ENCODE peak calls at places on chromosomes 7 and 10, in seven cellular contexts. One of them, this sample, is unnamed.

GRCh38 chr7:138345567-138345966 is 114.5 kb upstream of the TRIM24 start:
- DNase-seq in stimulated activated CD4-positive, alpha-beta T cell treated with anti-CD3 and anti-CD28 coated beads, Interleukin-4, amount 100 ng/mL, for 1 hour: no peak
- DNase-seq in smooth muscle cell of the brain vasculature: no peak
- DNase-seq in substantia nigra: no peak
- DNase-seq in islet precursor cell: no peak
- DNase-seq in GOT3: no peak
- DNase-seq in mammary epithelial cell: no peak
- DNase-seq in this sample: no peak

GRCh38 chr7:92177362-92177761 is 1.6 kb downstream of the LRRD1 start:
- DNase-seq in stimulated activated CD4-positive, alpha-beta T cell treated with anti-CD3 and anti-CD28 coated beads, Interleukin-4, amount 100 ng/mL, for 1 hour: no peak
- DNase-seq in smooth muscle cell of the brain vasculature: no peak
- DNase-seq in substantia nigra: no peak
- DNase-seq in islet precursor cell: peak
- DNase-seq in GOT3: no peak
- DNase-seq in mammary epithelial cell: peak
- DNase-seq in this sample: no peak

GRCh38 chr7:18175801-18176450 is 148.3 kb upstream of the PRPS1L1 start:
- DNase-seq in stimulated activated CD4-positive, alpha-beta T cell treated with anti-CD3 and anti-CD28 coated beads, Interleukin-4, amount 100 ng/mL, for 1 hour: no peak
- DNase-seq in smooth muscle cell of the brain vasculature: no peak
- DNase-seq in substantia nigra: no peak
- DNase-seq in islet precursor cell: no peak
- DNase-seq in GOT3: no peak
- DNase-seq in mammary epithelial cell: no peak
- DNase-seq in this sample: no peak

GRCh38 chr10:16787361-16787791 is 29.8 kb downstream of the RSU1 start:
- DNase-seq in stimulated activated CD4-positive, alpha-beta T cell treated with anti-CD3 and anti-CD28 coated beads, Interleukin-4, amount 100 ng/mL, for 1 hour: peak
- DNase-seq in smooth muscle cell of the brain vasculature: no peak
- DNase-seq in substantia nigra: no peak
- DNase-seq in islet precursor cell: no peak
- DNase-seq in GOT3: no peak
- DNase-seq in mammary epithelial cell: no peak
- DNase-seq in this sample: no peak

GRCh38 chr10:631266-631665 is 58.2 kb downstream of the DIP2C start:
- DNase-seq in stimulated activated CD4-positive, alpha-beta T cell treated with anti-CD3 and anti-CD28 coated beads, Interleukin-4, amount 100 ng/mL, for 1 hour: no peak
- DNase-seq in smooth muscle cell of the brain vasculature: no peak
- DNase-seq in substantia nigra: no peak
- DNase-seq in islet precursor cell: no peak
- DNase-seq in GOT3: no peak
- DNase-seq in mammary epithelial cell: no peak
- DNase-seq in this sample: no peak

GRCh38 chr7:37247881-37248280 is 200.8 kb downstream of the ELMO1 start:
- DNase-seq in stimulated activated CD4-positive, alpha-beta T cell treated with anti-CD3 and anti-CD28 coated beads, Interleukin-4, amount 100 ng/mL, for 1 hour: no peak
- DNase-seq in smooth muscle cell of the brain vasculature: no peak
- DNase-seq in substantia nigra: no peak
- DNase-seq in islet precursor cell: peak
- DNase-seq in GOT3: no peak
- DNase-seq in mammary epithelial cell: peak
- DNase-seq in this sample: no peak

GRCh38 chr10:110425684-110426293 is 71.9 kb upstream of the DUSP5 start:
- DNase-seq in stimulated activated CD4-positive, alpha-beta T cell treated with anti-CD3 and anti-CD28 coated beads, Interleukin-4, amount 100 ng/mL, for 1 hour: peak
- DNase-seq in smooth muscle cell of the brain vasculature: peak
- DNase-seq in substantia nigra: no peak
- DNase-seq in islet precursor cell: no peak
- DNase-seq in GOT3: no peak
- DNase-seq in mammary epithelial cell: peak
- DNase-seq in this sample: no peak

GRCh38 chr10:13707156-13707881 is 120.6 kb downstream of the PRPF18 start:
- DNase-seq in stimulated activated CD4-positive, alpha-beta T cell treated with anti-CD3 and anti-CD28 coated beads, Interleukin-4, amount 100 ng/mL, for 1 hour: peak
- DNase-seq in smooth muscle cell of the brain vasculature: peak
- DNase-seq in substantia nigra: peak
- DNase-seq in islet precursor cell: peak
- DNase-seq in GOT3: peak
- DNase-seq in mammary epithelial cell: peak
- DNase-seq in this sample: peak

GRCh38 chr7:68146970-68147369 is 1150.3 kb downstream of the TYW1 start:
- DNase-seq in stimulated activated CD4-positive, alpha-beta T cell treated with anti-CD3 and anti-CD28 coated beads, Interleukin-4, amount 100 ng/mL, for 1 hour: no peak
- DNase-seq in smooth muscle cell of the brain vasculature: no peak
- DNase-seq in substantia nigra: no peak
- DNase-seq in islet precursor cell: no peak
- DNase-seq in GOT3: no peak
- DNase-seq in mammary epithelial cell: no peak
- DNase-seq in this sample: no peak

GRCh38 chr7:142033154-142033553 is 37.5 kb downstream of the MGAM start:
- DNase-seq in stimulated activated CD4-positive, alpha-beta T cell treated with anti-CD3 and anti-CD28 coated beads, Interleukin-4, amount 100 ng/mL, for 1 hour: no peak
- DNase-seq in smooth muscle cell of the brain vasculature: no peak
- DNase-seq in substantia nigra: no peak
- DNase-seq in islet precursor cell: no peak
- DNase-seq in GOT3: no peak
- DNase-seq in mammary epithelial cell: no peak
- DNase-seq in this sample: no peak

GRCh38 chr10:35079763-35080162 is 10.4 kb downstream of the CUL2 start:
- DNase-seq in stimulated activated CD4-positive, alpha-beta T cell treated with anti-CD3 and anti-CD28 coated beads, Interleukin-4, amount 100 ng/mL, for 1 hour: no peak
- DNase-seq in smooth muscle cell of the brain vasculature: no peak
- DNase-seq in substantia nigra: no peak
- DNase-seq in islet precursor cell: peak
- DNase-seq in GOT3: no peak
- DNase-seq in mammary epithelial cell: peak
- DNase-seq in this sample: no peak

GRCh38 chr10:131631619-131632018 is 269.2 kb upstream of the PPP2R2D start:
- DNase-seq in stimulated activated CD4-positive, alpha-beta T cell treated with anti-CD3 and anti-CD28 coated beads, Interleukin-4, amount 100 ng/mL, for 1 hour: no peak
- DNase-seq in smooth muscle cell of the brain vasculature: no peak
- DNase-seq in substantia nigra: no peak
- DNase-seq in islet precursor cell: no peak
- DNase-seq in GOT3: no peak
- DNase-seq in mammary epithelial cell: no peak
- DNase-seq in this sample: no peak

GRCh38 chr10:103582331-103583123 is 89.0 kb downstream of the NEURL1 start:
- DNase-seq in stimulated activated CD4-positive, alpha-beta T cell treated with anti-CD3 and anti-CD28 coated beads, Interleukin-4, amount 100 ng/mL, for 1 hour: no peak
- DNase-seq in smooth muscle cell of the brain vasculature: no peak
- DNase-seq in substantia nigra: no peak
- DNase-seq in islet precursor cell: no peak
- DNase-seq in GOT3: no peak
- DNase-seq in mammary epithelial cell: no peak
- DNase-seq in this sample: no peak

GRCh38 chr7:7135074-7135473 is 47.3 kb upstream of the C1GALT1 start:
- DNase-seq in stimulated activated CD4-positive, alpha-beta T cell treated with anti-CD3 and anti-CD28 coated beads, Interleukin-4, amount 100 ng/mL, for 1 hour: no peak
- DNase-seq in smooth muscle cell of the brain vasculature: no peak
- DNase-seq in substantia nigra: no peak
- DNase-seq in islet precursor cell: no peak
- DNase-seq in GOT3: no peak
- DNase-seq in mammary epithelial cell: no peak
- DNase-seq in this sample: no peak

GRCh38 chr10:103717341-103718246 is 137.8 kb downstream of the SH3PXD2A start:
- DNase-seq in stimulated activated CD4-positive, alpha-beta T cell treated with anti-CD3 and anti-CD28 coated beads, Interleukin-4, amount 100 ng/mL, for 1 hour: no peak
- DNase-seq in smooth muscle cell of the brain vasculature: no peak
- DNase-seq in substantia nigra: no peak
- DNase-seq in islet precursor cell: peak
- DNase-seq in GOT3: no peak
- DNase-seq in mammary epithelial cell: peak
- DNase-seq in this sample: no peak

GRCh38 chr7:108415821-108416536 is 40.3 kb downstream of the NRCAM start:
- DNase-seq in stimulated activated CD4-positive, alpha-beta T cell treated with anti-CD3 and anti-CD28 coated beads, Interleukin-4, amount 100 ng/mL, for 1 hour: no peak
- DNase-seq in smooth muscle cell of the brain vasculature: no peak
- DNase-seq in substantia nigra: no peak
- DNase-seq in islet precursor cell: no peak
- DNase-seq in GOT3: peak
- DNase-seq in mammary epithelial cell: peak
- DNase-seq in this sample: peak

GRCh38 chr10:44263771-44264170 is 121.1 kb downstream of the CXCL12 start:
- DNase-seq in stimulated activated CD4-positive, alpha-beta T cell treated with anti-CD3 and anti-CD28 coated beads, Interleukin-4, amount 100 ng/mL, for 1 hour: no peak
- DNase-seq in smooth muscle cell of the brain vasculature: no peak
- DNase-seq in substantia nigra: no peak
- DNase-seq in islet precursor cell: no peak
- DNase-seq in GOT3: no peak
- DNase-seq in mammary epithelial cell: no peak
- DNase-seq in this sample: no peak

GRCh38 chr7:158410720-158411119 is 176.9 kb downstream of the PTPRN2 start:
- DNase-seq in stimulated activated CD4-positive, alpha-beta T cell treated with anti-CD3 and anti-CD28 coated beads, Interleukin-4, amount 100 ng/mL, for 1 hour: no peak
- DNase-seq in smooth muscle cell of the brain vasculature: no peak
- DNase-seq in substantia nigra: no peak
- DNase-seq in islet precursor cell: no peak
- DNase-seq in GOT3: no peak
- DNase-seq in mammary epithelial cell: no peak
- DNase-seq in this sample: no peak

GRCh38 chr10:99530108-99531025 is 2.4 kb upstream of the NKX2-3 start:
- DNase-seq in stimulated activated CD4-positive, alpha-beta T cell treated with anti-CD3 and anti-CD28 coated beads, Interleukin-4, amount 100 ng/mL, for 1 hour: no peak
- DNase-seq in smooth muscle cell of the brain vasculature: no peak
- DNase-seq in substantia nigra: no peak
- DNase-seq in islet precursor cell: peak
- DNase-seq in GOT3: no peak
- DNase-seq in mammary epithelial cell: no peak
- DNase-seq in this sample: no peak

GRCh38 chr7:80790877-80791276 is 128.0 kb downstream of the SEMA3C start:
- DNase-seq in stimulated activated CD4-positive, alpha-beta T cell treated with anti-CD3 and anti-CD28 coated beads, Interleukin-4, amount 100 ng/mL, for 1 hour: no peak
- DNase-seq in smooth muscle cell of the brain vasculature: no peak
- DNase-seq in substantia nigra: no peak
- DNase-seq in islet precursor cell: no peak
- DNase-seq in GOT3: no peak
- DNase-seq in mammary epithelial cell: no peak
- DNase-seq in this sample: no peak

GRCh38 chr10:21238717-21239116 is 286.8 kb downstream of the SKIDA1 start:
- DNase-seq in stimulated activated CD4-positive, alpha-beta T cell treated with anti-CD3 and anti-CD28 coated beads, Interleukin-4, amount 100 ng/mL, for 1 hour: no peak
- DNase-seq in smooth muscle cell of the brain vasculature: no peak
- DNase-seq in substantia nigra: no peak
- DNase-seq in islet precursor cell: no peak
- DNase-seq in GOT3: no peak
- DNase-seq in mammary epithelial cell: no peak
- DNase-seq in this sample: no peak

GRCh38 chr10:36808625-36809362 is 316.6 kb upstream of the ANKRD30A start:
- DNase-seq in stimulated activated CD4-positive, alpha-beta T cell treated with anti-CD3 and anti-CD28 coated beads, Interleukin-4, amount 100 ng/mL, for 1 hour: no peak
- DNase-seq in smooth muscle cell of the brain vasculature: no peak
- DNase-seq in substantia nigra: no peak
- DNase-seq in islet precursor cell: no peak
- DNase-seq in GOT3: no peak
- DNase-seq in mammary epithelial cell: no peak
- DNase-seq in this sample: no peak

GRCh38 chr10:17504547-17505245 is 50.3 kb upstream of the ST8SIA6 start:
- DNase-seq in stimulated activated CD4-positive, alpha-beta T cell treated with anti-CD3 and anti-CD28 coated beads, Interleukin-4, amount 100 ng/mL, for 1 hour: no peak
- DNase-seq in smooth muscle cell of the brain vasculature: no peak
- DNase-seq in substantia nigra: no peak
- DNase-seq in islet precursor cell: peak
- DNase-seq in GOT3: no peak
- DNase-seq in mammary epithelial cell: no peak
- DNase-seq in this sample: no peak

GRCh38 chr10:69405221-69405620 is 11.5 kb downstream of the TACR2 start:
- DNase-seq in stimulated activated CD4-positive, alpha-beta T cell treated with anti-CD3 and anti-CD28 coated beads, Interleukin-4, amount 100 ng/mL, for 1 hour: no peak
- DNase-seq in smooth muscle cell of the brain vasculature: no peak
- DNase-seq in substantia nigra: no peak
- DNase-seq in islet precursor cell: no peak
- DNase-seq in GOT3: no peak
- DNase-seq in mammary epithelial cell: no peak
- DNase-seq in this sample: no peak

This sample was measured in nucleus accumbens.